ENCODE peak calls at places on chromosomes 1 and 21, in four cellular contexts. X, M, G and Y are unnamed samples. For H3K4me1 and H3K27me3, the result is how much of the 10 kb centered on the place peaks cover.

GRCh38 chr1:84862810-84863251 is 30.2 kb downstream of the LPAR3 start:
- DNase-seq in G (no peak), M (no peak), X (no peak), Y (no peak)

GRCh38 chr1:80529546-80529945 is 1271.2 kb upstream of the ADGRL2 start:
- DNase-seq in X (no peak), G (no peak), M (no peak), Y (no peak)

GRCh38 chr1:118304722-118305344 is 119.8 kb upstream of the SPAG17 start:
- DNase-seq in G (no peak), M (no peak), X (peak), Y (peak)

GRCh38 chr1:45979074-45979777 is 153.2 kb downstream of the PIK3R3 start:
- DNase-seq in M (no peak), G (no peak), X (no peak), Y (no peak)

GRCh38 chr21:16279658-16280581 is 550.1 kb downstream of the USP25 start:
- DNase-seq in M (no peak), G (peak), X (peak), Y (peak)

GRCh38 chr1:17273096-17273495 is 24.2 kb downstream of the PADI3 start:
- DNase-seq in X (no peak), M (no peak), G (no peak), Y (no peak)

GRCh38 chr1:113918243-113918642 is 10.9 kb upstream of the HIPK1 start:
- DNase-seq in M (no peak), X (no peak), G (no peak), Y (no peak)

GRCh38 chr1:232853994-232854532 is 48.8 kb downstream of the MAP10 start:
- DNase-seq in M (no peak), X (no peak), G (no peak), Y (no peak)

GRCh38 chr1:25517476-25518394 is 25.7 kb upstream of the LDLRAP1 start:
- DNase-seq in M (no peak), G (no peak), X (no peak), Y (no peak)

GRCh38 chr1:32765561-32766327 is 51.4 kb downstream of the YARS1 start:
- DNase-seq in G (no peak), M (no peak), X (no peak), Y (no peak)

GRCh38 chr1:9651565-9652378 is at the start of gene PIK3CD:
- DNase-seq in G (peak), M (no peak), X (peak), Y (peak)

GRCh38 chr1:97567000-97567749 is 353.7 kb downstream of the DPYD start:
- DNase-seq in G (no peak), X (no peak), M (no peak), Y (peak)

GRCh38 chr1:224644553-224645154 is 28.5 kb downstream of the CNIH3 start:
- DNase-seq in X (peak), G (no peak), M (no peak), Y (peak)

GRCh38 chr21:31298618-31299269 is 45.3 kb downstream of the TIAM1 start:
- DNase-seq in M (no peak), G (no peak), X (no peak), Y (no peak)

GRCh38 chr1:191641420-191642215 is 516.6 kb upstream of the RGS18 start:
- DNase-seq in G (no peak), X (no peak), M (no peak), Y (no peak)

GRCh38 chr21:42145569-42146250 is 73.2 kb upstream of the ABCG1 start:
- DNase-seq in G (no peak), X (peak), M (peak), Y (peak)

GRCh38 chr1:101290922-101291561 is 54.2 kb downstream of the S1PR1 start:
- DNase-seq in M (no peak), X (no peak), G (no peak), Y (no peak)

GRCh38 chr21:24941316-24942185 is 665.7 kb downstream of the MRPL39 start:
- DNase-seq in M (no peak), X (no peak), G (no peak), Y (no peak)

GRCh38 chr21:44052071-44052829 is 40.1 kb downstream of the TRAPPC10 start:
- DNase-seq in M (no peak), X (no peak), G (no peak), Y (no peak)

GRCh38 chr1:223776075-223776814 is 63.9 kb downstream of the CAPN2 start:
- DNase-seq in X (no peak), M (peak), G (no peak), Y (peak)

GRCh38 chr21:35581640-35582039 is 478.7 kb downstream of the SETD4 start:
- DNase-seq in M (no peak), X (no peak), G (no peak), Y (no peak)

GRCh38 chr1:231335663-231336602 is 1.7 kb downstream of the EXOC8 start:
- DNase-seq in M (no peak), X (no peak), G (no peak), Y (no peak)

GRCh38 chr1:231160851-231161710 is 777 bp upstream of the TRIM67 start:
- DNase-seq in X (no peak), M (no peak), G (no peak), Y (no peak)

GRCh38 chr21:43751955-43752591 is 24.0 kb downstream of the CSTB start:
- DNase-seq in G (no peak), M (no peak), X (no peak), Y (no peak)

GRCh38 chr1:7407980-7408770 is 362.9 kb upstream of the VAMP3 start:
- DNase-seq in G (no peak), X (no peak), M (peak), Y (no peak)

GRCh38 chr1:12469493-12469892 is 148.5 kb downstream of the DHRS3 start:
- DNase-seq in G (no peak), X (no peak), M (no peak), Y (no peak)

GRCh38 chr1:227174136-227174535 is 144.2 kb downstream of the CDC42BPA start:
- DNase-seq in G (no peak), M (no peak), X (no peak), Y (peak)

GRCh38 chr1:171740987-171741871 is 636 bp downstream of the VAMP4 start:
- DNase-seq in X (peak), G (peak), M (peak), Y (peak)

GRCh38 chr1:41758490-41758889 is 160.2 kb downstream of the HIVEP3 start:
- DNase-seq in M (no peak), X (no peak), G (no peak), Y (peak)

GRCh38 chr1:92442351-92442750 is 44.4 kb downstream of the GFI1 start:
- DNase-seq in X (no peak), G (no peak), M (no peak), Y (no peak)

DNA sequence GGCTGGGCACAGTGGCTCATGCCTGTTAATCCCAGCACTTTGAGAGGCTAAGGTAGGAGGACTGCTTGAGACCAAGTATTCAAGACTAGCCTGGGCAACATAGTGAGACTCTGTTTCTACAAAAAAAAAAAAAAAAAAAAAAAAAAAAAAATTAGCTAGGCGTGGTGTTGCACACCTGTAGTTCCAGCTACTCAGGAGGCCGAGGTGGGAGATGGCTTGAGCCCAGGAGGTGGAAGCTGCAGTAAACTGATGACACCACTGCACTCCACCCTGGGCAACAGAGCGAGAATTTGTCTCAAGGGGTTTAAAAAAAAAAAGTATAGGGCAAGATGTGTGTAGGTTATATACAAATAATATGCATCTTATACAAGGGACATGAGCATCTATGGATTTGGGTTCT is 2.6 kb downstream of the TDRKH start:
- DNase-seq in M (no peak), X (no peak), G (no peak), Y (no peak)
- H3K4me1 ChIP-seq in M (under half), X (under half), G (under half), Y (under half)

DNA sequence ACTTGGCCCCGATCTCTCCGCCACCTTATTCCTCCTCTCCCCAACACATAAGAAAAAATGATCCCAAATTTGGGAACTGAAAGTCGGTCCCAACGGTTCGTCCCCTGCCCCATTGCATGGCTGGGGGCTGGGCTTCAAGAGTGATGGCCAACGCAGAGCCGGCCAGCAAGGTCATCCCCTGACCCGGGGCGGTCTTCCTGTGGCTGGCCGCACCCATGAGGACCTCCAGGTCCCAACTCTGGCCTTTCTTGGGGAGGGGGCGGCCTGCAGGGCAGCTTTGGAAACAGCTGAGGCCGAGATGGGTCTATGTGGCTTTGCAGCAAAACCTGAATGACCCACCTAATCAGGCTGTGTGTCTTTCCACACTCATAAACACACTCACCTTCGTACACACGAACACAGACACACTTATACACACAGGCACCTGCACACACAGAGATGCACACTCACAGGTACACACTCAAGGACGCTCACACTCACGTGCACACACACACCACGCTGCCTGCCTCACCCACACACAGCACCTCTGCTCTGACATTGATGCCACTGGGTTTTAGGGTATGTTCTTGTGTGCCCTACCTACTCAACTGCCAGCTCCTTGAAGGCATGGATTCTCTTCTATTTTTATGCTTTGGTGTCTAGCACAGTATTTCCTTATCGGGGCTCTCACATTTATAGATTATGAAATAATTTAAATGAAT is 562 bp downstream of the DYNLT5 start:
- DNase-seq in M (no peak), G (peak), X (no peak), Y (no peak)
- H3K27me3 ChIP-seq in M (under half), G (under half), X (under half), Y (under half)

GRCh38 chr1:90728656-90729257 is 11.7 kb upstream of the BARHL2 start:
- DNase-seq in G (no peak), M (no peak), X (no peak), Y (no peak)

GRCh38 chr1:90727917-90728655 is 11.0 kb upstream of the BARHL2 start:
- DNase-seq in G (no peak), X (no peak), M (no peak), Y (no peak)

GRCh38 chr1:90731382-90732050 is 14.4 kb upstream of the BARHL2 start:
- DNase-seq in G (no peak), X (no peak), M (no peak), Y (no peak)

GRCh38 chr1:90730247-90731022 is 13.3 kb upstream of the BARHL2 start:
- DNase-seq in M (no peak), X (no peak), G (no peak), Y (no peak)

DNA sequence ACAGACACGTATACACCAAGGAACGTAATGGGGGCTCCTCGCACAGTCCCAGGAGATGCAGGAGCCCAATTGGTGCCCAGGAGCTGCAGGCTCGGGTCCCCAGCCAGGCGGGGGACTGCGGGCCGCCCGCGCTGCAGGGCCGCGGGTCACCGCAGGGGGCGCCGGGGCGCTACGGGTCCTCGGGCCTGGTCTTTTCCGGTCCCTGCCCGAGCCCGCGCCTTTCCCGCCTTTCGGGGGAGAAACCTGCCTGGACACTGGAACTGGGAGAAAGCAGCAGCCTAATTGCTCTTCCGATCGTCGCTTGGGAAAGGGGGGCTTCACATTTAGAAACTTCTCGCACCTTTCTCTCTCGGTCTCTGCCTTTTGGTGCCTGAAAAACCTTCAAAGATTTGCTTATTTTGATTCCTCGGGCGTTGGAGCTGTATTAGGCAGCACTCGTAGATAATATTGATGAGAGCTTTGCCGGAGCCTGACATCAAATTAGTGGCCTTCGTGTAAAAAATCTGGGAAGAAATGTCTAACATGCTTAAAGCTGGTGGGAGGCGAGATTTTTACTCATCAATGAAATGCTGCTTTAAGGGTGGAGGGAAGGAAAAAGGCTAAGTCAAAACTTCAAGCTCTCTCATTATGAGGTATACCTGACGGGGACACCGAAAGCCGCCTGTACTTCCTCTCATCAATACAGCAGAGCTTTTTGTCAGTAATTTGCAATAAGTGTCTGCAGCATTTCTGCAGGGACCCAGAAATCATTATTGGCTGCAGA is 12.6 kb upstream of the BARHL2 start:
- DNase-seq in G (no peak), M (no peak), X (no peak), Y (peak)
- H3K4me3 ChIP-seq in G (no peak), M (no peak), X (peak), Y (peak)

DNA sequence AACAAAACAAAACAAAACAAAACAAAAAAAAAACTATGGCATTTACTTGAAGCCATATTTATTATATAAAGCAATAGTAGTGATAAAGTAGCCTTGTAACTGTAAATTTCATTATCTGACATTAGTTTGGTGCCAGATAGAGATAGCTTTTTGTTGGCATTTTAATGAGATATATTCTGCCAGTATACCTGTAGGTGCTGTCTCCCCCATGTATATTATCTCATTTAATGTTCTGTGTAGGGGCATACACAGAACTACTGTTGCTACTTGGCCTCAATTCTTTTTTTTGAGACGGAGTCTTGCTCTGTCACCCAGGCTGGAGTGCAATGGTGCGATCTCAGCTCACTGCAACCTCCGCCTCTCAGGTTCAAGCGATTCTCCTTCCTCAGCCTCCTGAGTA is 67.4 kb downstream of the TMEM200B start:
- DNase-seq in X (no peak), G (no peak), M (no peak), Y (no peak)
- H3K4me1 ChIP-seq in X (under half), G (under half), M (under half), Y (under half)

GRCh38 chr1:203273869-203274602 is 31.3 kb upstream of the BTG2 start:
- DNase-seq in G (peak), X (no peak), M (no peak), Y (no peak)

GRCh38 chr1:203274603-203275381 is 30.5 kb upstream of the BTG2 start:
- DNase-seq in M (peak), G (no peak), X (no peak), Y (no peak)

GRCh38 chr1:203272633-203273205 is 32.6 kb upstream of the BTG2 start:
- DNase-seq in X (no peak), M (no peak), G (no peak), Y (no peak)

GRCh38 chr1:203271962-203272632 is 33.2 kb upstream of the BTG2 start:
- DNase-seq in M (no peak), X (no peak), G (no peak), Y (no peak)

DNA sequence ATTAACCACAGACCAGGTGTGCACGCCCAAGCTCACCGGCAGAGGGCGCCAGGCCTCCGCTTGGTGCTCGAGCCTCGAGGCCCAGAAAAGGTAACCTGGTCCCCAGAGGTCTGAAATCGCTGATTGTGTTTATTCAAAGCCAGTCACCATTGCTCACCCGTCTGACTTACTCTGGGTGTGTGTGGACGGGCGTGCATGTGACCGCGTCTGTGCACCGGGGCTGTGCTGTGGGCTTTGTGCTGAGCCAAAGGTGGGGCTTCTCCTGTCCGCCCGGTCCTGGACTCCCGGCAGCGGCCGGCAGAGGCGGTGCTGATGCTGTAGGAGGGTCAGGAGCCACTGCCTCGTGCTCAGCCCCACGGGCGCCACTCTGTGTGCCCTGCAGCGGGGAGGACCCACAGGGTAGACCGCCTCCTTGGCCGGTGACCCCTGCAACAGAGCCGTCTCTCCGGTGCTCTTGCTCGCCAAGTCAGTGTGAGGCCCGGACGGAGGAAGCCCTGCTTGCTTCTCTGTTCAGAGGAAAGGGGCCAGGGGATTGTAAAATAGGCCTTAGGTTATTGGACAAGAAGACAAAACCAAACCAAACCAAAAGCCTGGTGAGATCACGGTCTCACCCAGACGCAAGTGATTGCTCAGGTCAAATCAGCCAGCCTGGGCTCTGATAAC is 32.0 kb upstream of the BTG2 start:
- DNase-seq in M (peak), X (peak), G (peak), Y (peak)
- H3K27me3 ChIP-seq in M (under half), X (under half), G (under half), Y (under half)

DNA sequence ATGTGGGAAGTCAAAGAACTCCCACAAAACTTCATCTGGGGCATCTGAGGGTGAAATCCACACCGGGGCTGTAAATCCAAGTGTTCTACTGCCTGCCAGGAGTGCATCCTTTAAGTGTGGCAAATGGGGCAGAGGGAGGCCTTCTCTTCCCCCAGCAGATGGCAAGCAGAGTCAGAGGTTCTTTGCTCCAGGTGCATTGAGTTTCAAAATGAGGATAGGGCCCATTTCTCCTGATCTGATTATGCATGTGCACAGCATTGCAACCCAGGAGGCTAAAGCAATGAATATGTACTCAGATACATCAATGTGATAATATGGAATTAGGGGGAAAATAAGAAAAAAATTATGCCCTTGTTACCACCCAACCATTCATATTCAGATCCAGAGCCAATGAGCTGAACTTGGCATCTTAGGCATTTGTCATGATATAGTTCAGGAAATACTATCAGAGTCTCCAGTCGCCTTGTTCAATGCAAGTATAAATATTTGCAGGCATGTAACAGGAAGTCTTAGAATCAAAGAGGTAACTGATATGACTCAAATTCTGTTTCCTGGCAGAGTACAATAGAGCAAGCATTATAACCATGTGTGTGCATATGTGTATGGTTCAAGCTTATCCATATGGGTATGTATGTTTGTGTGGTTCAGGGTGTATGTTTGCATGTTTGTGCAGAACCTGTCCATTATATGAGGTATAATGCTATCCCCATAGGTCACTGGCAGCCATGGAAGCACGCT is 473.8 kb upstream of the PKN2 start:
- DNase-seq in X (no peak), M (no peak), G (no peak), Y (no peak)
- H3K4me3 ChIP-seq in X (no peak), M (no peak), G (no peak), Y (no peak)